ENCODE peak calls at places on chromosomes 7 and 10, in four cellular contexts. K, C, O and A are unnamed samples.

GRCh38 chr10:19824397-19825342 is 8.4 kb downstream of the PLXDC2 start:
- DNase-seq in K (no peak), C (no peak), O (no peak), A (no peak)

GRCh38 chr7:159218216-159219006 is 73.7 kb upstream of the VIPR2 start:
- DNase-seq in K (no peak), C (no peak), O (no peak), A (no peak)

GRCh38 chr7:135929692-135930091 is 47.5 kb downstream of the MTPN start:
- DNase-seq in K (peak), C (peak), O (no peak), A (no peak)

GRCh38 chr10:62199584-62199983 is 69.1 kb downstream of the RTKN2 start:
- DNase-seq in K (no peak), C (peak), O (peak), A (no peak)

GRCh38 chr7:68295386-68295785 is 1298.8 kb downstream of the TYW1 start:
- DNase-seq in K (no peak), C (no peak), O (no peak), A (no peak)

GRCh38 chr7:93015193-93016084 is 102.3 kb downstream of the SAMD9 start:
- DNase-seq in K (no peak), C (no peak), O (no peak), A (no peak)

GRCh38 chr10:29681700-29682444 is 47.1 kb upstream of the SVIL start:
- DNase-seq in K (no peak), C (no peak), O (no peak), A (no peak)

GRCh38 chr10:58350619-58351323 is 16.0 kb downstream of the UBE2D1 start:
- DNase-seq in K (no peak), C (peak), O (no peak), A (no peak)

GRCh38 chr7:17485905-17486304 is 187.5 kb downstream of the AHR start:
- DNase-seq in K (no peak), C (no peak), O (no peak), A (no peak)

GRCh38 chr10:121910673-121911420 is 17.0 kb downstream of the ATE1 start:
- DNase-seq in K (no peak), C (no peak), O (no peak), A (no peak)

GRCh38 chr10:59805043-59805442 is 51.8 kb upstream of the MRLN start:
- DNase-seq in K (peak), C (peak), O (no peak), A (peak)

GRCh38 chr7:154794147-154794780 is 208.7 kb downstream of the PAXIP1 start:
- DNase-seq in K (peak), C (no peak), O (no peak), A (peak)

GRCh38 chr7:32336726-32337125 is 153.5 kb downstream of the LSM5 start:
- DNase-seq in K (no peak), C (no peak), O (no peak), A (no peak)

GRCh38 chr10:89215511-89215910 is 8.4 kb upstream of the CH25H start:
- DNase-seq in K (no peak), C (no peak), O (no peak), A (no peak)

GRCh38 chr7:22564511-22565045 is 64.6 kb upstream of the STEAP1B start:
- DNase-seq in K (peak), C (no peak), O (no peak), A (no peak)

GRCh38 chr10:111999205-111999914 is 184.2 kb downstream of the GPAM start:
- DNase-seq in K (no peak), C (no peak), O (no peak), A (no peak)

GRCh38 chr7:159226303-159226702 is 81.6 kb upstream of the VIPR2 start:
- DNase-seq in K (no peak), C (no peak), O (no peak), A (no peak)

GRCh38 chr10:115982076-115982475 is 290.9 kb downstream of the GFRA1 start:
- DNase-seq in K (no peak), C (no peak), O (no peak), A (no peak)

GRCh38 chr7:49287653-49288052 is 363.3 kb downstream of the CDC14C start:
- DNase-seq in K (no peak), C (no peak), O (no peak), A (no peak)

GRCh38 chr7:157432957-157433576 is 96.3 kb downstream of the DNAJB6 start:
- DNase-seq in K (peak), C (no peak), O (no peak), A (peak)

GRCh38 chr7:641966-642365 is 84.5 kb upstream of the DNAAF5 start:
- DNase-seq in K (no peak), C (no peak), O (no peak), A (no peak)

GRCh38 chr10:82267465-82267864 is 392.5 kb downstream of the NRG3 start:
- DNase-seq in K (no peak), C (no peak), O (no peak), A (no peak)

GRCh38 chr7:108345710-108346336 is 110.4 kb downstream of the NRCAM start:
- DNase-seq in K (no peak), C (no peak), O (no peak), A (no peak)

GRCh38 chr10:22833353-22833752 is 94.5 kb upstream of the ARMC3 start:
- DNase-seq in K (no peak), C (no peak), O (no peak), A (no peak)

GRCh38 chr10:75195035-75195763 is 15.4 kb upstream of the VDAC2 start:
- DNase-seq in K (no peak), C (no peak), O (no peak), A (no peak)

GRCh38 chr7:83850037-83850619 is 201.2 kb upstream of the SEMA3E start:
- DNase-seq in K (no peak), C (no peak), O (no peak), A (no peak)

GRCh38 chr7:34385385-34385784 is 272.6 kb upstream of the NPSR1 start:
- DNase-seq in K (no peak), C (no peak), O (no peak), A (no peak)

GRCh38 chr10:34290412-34291082 is 524.5 kb downstream of the PARD3 start:
- DNase-seq in K (no peak), C (peak), O (no peak), A (no peak)

GRCh38 chr10:60718891-60719290 is 59.4 kb upstream of the CDK1 start:
- DNase-seq in K (no peak), C (no peak), O (no peak), A (no peak)

DNA sequence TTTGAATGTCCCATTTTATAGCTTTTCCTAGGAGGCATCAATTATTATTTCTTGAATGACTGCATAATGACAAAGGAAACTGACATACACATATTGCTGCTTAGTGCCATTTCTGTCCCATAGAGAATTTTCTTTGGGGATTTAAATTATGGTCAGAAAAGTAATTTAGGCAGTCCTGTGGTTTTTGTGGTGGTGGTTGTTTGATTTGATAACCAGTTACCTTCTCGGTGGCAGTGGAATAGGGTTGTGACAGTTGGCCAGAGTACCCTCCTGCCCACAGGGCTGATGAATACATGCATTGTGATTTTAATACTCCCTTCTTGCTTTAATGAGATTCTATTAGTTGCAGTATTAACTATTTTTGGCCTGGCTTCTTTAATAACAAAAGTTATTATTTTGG is 6.6 kb upstream of the SGCE start:
- DNase-seq in K (no peak), C (no peak), O (no peak), A (no peak)
- TF ChIP-seq TARDBP in K (no peak), C (no peak), O (no peak), A (no peak)

GRCh38 chr7:45188736-45189135 is 31.1 kb downstream of the RAMP3 start:
- DNase-seq in K (no peak), C (no peak), O (no peak), A (no peak)

GRCh38 chr7:45190406-45191165 is 33.0 kb downstream of the RAMP3 start:
- DNase-seq in K (no peak), C (no peak), O (no peak), A (no peak)

GRCh38 chr7:45187946-45188411 is 30.4 kb downstream of the RAMP3 start:
- DNase-seq in K (no peak), C (no peak), O (no peak), A (no peak)

GRCh38 chr7:45191361-45191760 is 33.8 kb downstream of the RAMP3 start:
- DNase-seq in K (no peak), C (no peak), O (no peak), A (no peak)

GRCh38 chr7:45189151-45189970 is 31.8 kb downstream of the RAMP3 start:
- DNase-seq in K (no peak), C (no peak), O (no peak), A (no peak)
- TF ChIP-seq TARDBP in K (no peak), C (no peak), O (no peak), A (no peak)

DNA sequence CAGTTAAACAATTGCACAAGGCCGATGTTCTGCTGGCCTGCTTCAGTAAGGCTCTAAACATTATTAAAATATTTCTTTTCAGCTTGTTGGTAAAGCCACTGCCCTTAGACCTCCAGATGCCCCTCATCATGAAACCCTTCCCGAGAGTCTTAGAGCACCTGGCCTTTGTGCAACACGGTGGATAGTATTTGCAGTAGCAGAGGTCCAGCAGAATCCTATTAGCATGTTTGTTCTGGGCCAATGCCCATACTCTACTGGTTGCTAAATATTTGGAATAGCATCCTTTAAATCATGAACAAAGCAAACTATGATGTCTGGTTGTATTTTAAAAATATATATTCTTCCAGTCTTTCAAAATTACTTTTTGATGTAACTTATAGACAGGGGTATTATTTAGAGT is 584.6 kb downstream of the CNTNAP2 start:
- DNase-seq in K (no peak), C (no peak), O (no peak), A (no peak)
- TF ChIP-seq TARDBP in K (no peak), C (no peak), O (no peak), A (no peak)

GRCh38 chr7:94838717-94839116 is 68.7 kb upstream of the PPP1R9A start:
- DNase-seq in K (no peak), C (no peak), O (no peak), A (no peak)
- TF ChIP-seq TARDBP in K (no peak), C (no peak), O (no peak), A (no peak)

DNA sequence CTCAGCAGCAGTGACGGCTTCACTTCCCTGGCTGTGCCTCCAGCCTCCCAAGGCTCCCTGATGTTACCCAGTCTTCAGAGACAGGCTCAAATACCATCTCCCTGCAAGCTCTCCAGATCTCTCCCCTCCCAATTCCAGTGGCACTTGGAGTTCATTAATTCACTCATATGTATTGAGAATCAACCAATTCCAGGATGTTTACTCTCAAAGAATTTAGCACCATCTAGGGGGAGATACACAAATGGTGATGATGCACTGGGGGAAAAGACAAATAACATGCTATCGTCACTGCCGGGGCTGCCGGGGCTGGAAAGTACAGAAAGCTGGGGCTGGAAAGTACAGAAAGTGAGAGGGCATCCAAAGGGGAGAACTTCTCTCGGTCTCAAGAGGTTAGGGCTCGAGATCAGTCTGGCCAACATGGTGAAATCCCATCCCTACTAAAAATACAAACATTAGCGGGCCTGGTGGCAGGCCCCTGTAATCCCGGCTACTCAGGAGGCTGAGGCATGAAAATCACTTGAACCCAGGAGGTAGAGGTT is 118.7 kb downstream of the MKX start:
- DNase-seq in K (no peak), C (no peak), O (no peak), A (no peak)
- TF ChIP-seq TARDBP in K (no peak), C (no peak), O (no peak), A (no peak)

DNA sequence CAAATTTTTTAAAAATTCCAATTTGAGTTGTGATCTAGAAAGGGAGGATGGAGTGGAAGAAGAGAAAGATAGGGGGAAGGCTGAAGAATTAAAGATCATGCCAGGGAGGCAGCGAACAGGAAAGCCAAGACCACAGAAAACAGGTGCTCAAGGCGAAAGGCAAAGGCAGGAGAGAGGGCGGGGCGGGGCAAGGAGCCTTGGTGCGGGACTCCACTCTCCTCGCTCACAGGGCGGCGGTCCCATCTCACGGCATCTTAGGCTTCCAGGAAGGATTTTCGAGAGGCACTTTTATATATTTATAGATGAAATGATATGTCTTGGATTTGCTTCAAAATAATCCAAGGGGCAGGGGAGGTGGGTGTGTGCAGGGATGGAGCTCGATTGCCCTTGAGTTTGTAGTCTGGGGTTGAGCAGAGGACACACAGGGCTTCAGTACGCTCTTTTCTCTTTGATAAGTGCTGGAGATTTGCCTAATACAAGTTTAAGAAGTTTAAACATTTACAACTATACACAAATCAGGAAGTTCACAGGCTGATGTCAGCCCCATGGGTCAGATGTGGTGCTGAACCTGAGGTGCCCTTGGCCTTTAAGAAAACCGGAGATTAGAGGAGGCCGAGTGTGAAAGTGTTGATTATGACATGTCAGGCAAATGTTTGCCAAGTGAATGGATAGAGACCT is 161.1 kb downstream of the PRKAG2 start:
- DNase-seq in K (no peak), C (no peak), O (no peak), A (no peak)
- TF ChIP-seq TARDBP in K (no peak), C (no peak), O (no peak), A (no peak)